ENCODE peak calls at places on chromosomes 13 and 19, in seven cellular contexts. One of them, this sample, is unnamed.

GRCh38 chr13:46171739-46172138 is 10.2 kb downstream of the LCP1 start:
- DNase-seq in kidney: no peak
- DNase-seq in neural progenitor cell: no peak
- DNase-seq in RWPE1: no peak
- DNase-seq in NCI-H1092: no peak
- DNase-seq in activated naive CD8-positive, alpha-beta T cell treated with anti-CD3 and anti-CD28 coated beads, Interleukin-2, amount 50 U/mL, for 24 hours: no peak
- DNase-seq in NCI-H1417: no peak
- DNase-seq in this sample: no peak

GRCh38 chr19:28971011-28971410 is 241.9 kb downstream of the UQCRFS1 start:
- DNase-seq in kidney: peak; percentile 87
- DNase-seq in neural progenitor cell: no peak
- DNase-seq in RWPE1: no peak
- DNase-seq in NCI-H1092: no peak
- DNase-seq in activated naive CD8-positive, alpha-beta T cell treated with anti-CD3 and anti-CD28 coated beads, Interleukin-2, amount 50 U/mL, for 24 hours: no peak
- DNase-seq in NCI-H1417: no peak
- DNase-seq in this sample: no peak

GRCh38 chr19:35708391-35708790 is 4.0 kb downstream of the ZBTB32 start:
- DNase-seq in kidney: no peak
- DNase-seq in neural progenitor cell: no peak
- DNase-seq in RWPE1: no peak
- DNase-seq in NCI-H1092: no peak
- DNase-seq in activated naive CD8-positive, alpha-beta T cell treated with anti-CD3 and anti-CD28 coated beads, Interleukin-2, amount 50 U/mL, for 24 hours: no peak
- DNase-seq in NCI-H1417: no peak
- DNase-seq in this sample: no peak

GRCh38 chr13:50678464-50679162 is 164.9 kb downstream of the DLEU7 start:
- DNase-seq in kidney: no peak
- DNase-seq in neural progenitor cell: no peak
- DNase-seq in RWPE1: no peak
- DNase-seq in NCI-H1092: no peak
- DNase-seq in activated naive CD8-positive, alpha-beta T cell treated with anti-CD3 and anti-CD28 coated beads, Interleukin-2, amount 50 U/mL, for 24 hours: no peak
- DNase-seq in NCI-H1417: no peak
- DNase-seq in this sample: no peak

GRCh38 chr19:38224014-38224862 is at the start of gene DPF1:
- DNase-seq in kidney: no peak
- DNase-seq in neural progenitor cell: peak; percentile 93
- DNase-seq in RWPE1: peak; percentile 90
- DNase-seq in NCI-H1092: peak; percentile 54
- DNase-seq in activated naive CD8-positive, alpha-beta T cell treated with anti-CD3 and anti-CD28 coated beads, Interleukin-2, amount 50 U/mL, for 24 hours: peak; percentile 70
- DNase-seq in NCI-H1417: peak; percentile 75
- DNase-seq in this sample: peak; percentile 61

GRCh38 chr13:22357132-22357531 is 686.3 kb downstream of the FGF9 start:
- DNase-seq in kidney: no peak
- DNase-seq in neural progenitor cell: no peak
- DNase-seq in RWPE1: no peak
- DNase-seq in NCI-H1092: no peak
- DNase-seq in activated naive CD8-positive, alpha-beta T cell treated with anti-CD3 and anti-CD28 coated beads, Interleukin-2, amount 50 U/mL, for 24 hours: no peak
- DNase-seq in NCI-H1417: no peak
- DNase-seq in this sample: no peak

GRCh38 chr19:18379803-18380747 is 5.9 kb upstream of the GDF15 start:
- DNase-seq in kidney: peak; percentile 89
- DNase-seq in neural progenitor cell: no peak
- DNase-seq in RWPE1: peak; percentile 50
- DNase-seq in NCI-H1092: no peak
- DNase-seq in activated naive CD8-positive, alpha-beta T cell treated with anti-CD3 and anti-CD28 coated beads, Interleukin-2, amount 50 U/mL, for 24 hours: no peak
- DNase-seq in NCI-H1417: no peak
- DNase-seq in this sample: peak; percentile 49

GRCh38 chr13:107185889-107186288 is 618.0 kb upstream of the ARGLU1 start:
- DNase-seq in kidney: no peak
- DNase-seq in neural progenitor cell: no peak
- DNase-seq in RWPE1: peak; percentile 27
- DNase-seq in NCI-H1092: no peak
- DNase-seq in activated naive CD8-positive, alpha-beta T cell treated with anti-CD3 and anti-CD28 coated beads, Interleukin-2, amount 50 U/mL, for 24 hours: no peak
- DNase-seq in NCI-H1417: no peak
- DNase-seq in this sample: no peak

GRCh38 chr19:7852851-7853759 is 21.1 kb downstream of the PRR36 start:
- DNase-seq in kidney: peak; percentile 94
- DNase-seq in neural progenitor cell: peak; percentile 91
- DNase-seq in RWPE1: peak; percentile 74
- DNase-seq in NCI-H1092: peak; percentile 65
- DNase-seq in activated naive CD8-positive, alpha-beta T cell treated with anti-CD3 and anti-CD28 coated beads, Interleukin-2, amount 50 U/mL, for 24 hours: peak; percentile 83
- DNase-seq in NCI-H1417: peak; percentile 94
- DNase-seq in this sample: peak; percentile 71

GRCh38 chr19:53183146-53183545 is 10.0 kb downstream of the ZNF665 start:
- DNase-seq in kidney: no peak
- DNase-seq in neural progenitor cell: no peak
- DNase-seq in RWPE1: no peak
- DNase-seq in NCI-H1092: no peak
- DNase-seq in activated naive CD8-positive, alpha-beta T cell treated with anti-CD3 and anti-CD28 coated beads, Interleukin-2, amount 50 U/mL, for 24 hours: no peak
- DNase-seq in NCI-H1417: no peak
- DNase-seq in this sample: no peak

GRCh38 chr13:85148009-85148408 is 651.2 kb downstream of the SLITRK6 start:
- DNase-seq in kidney: no peak
- DNase-seq in neural progenitor cell: peak; percentile 87
- DNase-seq in RWPE1: no peak
- DNase-seq in NCI-H1092: peak; percentile 93
- DNase-seq in activated naive CD8-positive, alpha-beta T cell treated with anti-CD3 and anti-CD28 coated beads, Interleukin-2, amount 50 U/mL, for 24 hours: no peak
- DNase-seq in NCI-H1417: no peak
- DNase-seq in this sample: peak; percentile 98

GRCh38 chr13:99431927-99432636 is 69.2 kb upstream of the TM9SF2 start:
- DNase-seq in kidney: no peak
- DNase-seq in neural progenitor cell: no peak
- DNase-seq in RWPE1: no peak
- DNase-seq in NCI-H1092: no peak
- DNase-seq in activated naive CD8-positive, alpha-beta T cell treated with anti-CD3 and anti-CD28 coated beads, Interleukin-2, amount 50 U/mL, for 24 hours: peak; percentile 45
- DNase-seq in NCI-H1417: no peak
- DNase-seq in this sample: no peak

GRCh38 chr19:36821758-36822157 is 16.4 kb downstream of the ZNF790 start:
- DNase-seq in kidney: no peak
- DNase-seq in neural progenitor cell: no peak
- DNase-seq in RWPE1: no peak
- DNase-seq in NCI-H1092: no peak
- DNase-seq in activated naive CD8-positive, alpha-beta T cell treated with anti-CD3 and anti-CD28 coated beads, Interleukin-2, amount 50 U/mL, for 24 hours: no peak
- DNase-seq in NCI-H1417: no peak
- DNase-seq in this sample: no peak

GRCh38 chr19:46408611-46409039 is 4.7 kb downstream of the CCDC8 start:
- DNase-seq in kidney: peak; percentile 93
- DNase-seq in neural progenitor cell: peak; percentile 44
- DNase-seq in RWPE1: no peak
- DNase-seq in NCI-H1092: no peak
- DNase-seq in activated naive CD8-positive, alpha-beta T cell treated with anti-CD3 and anti-CD28 coated beads, Interleukin-2, amount 50 U/mL, for 24 hours: no peak
- DNase-seq in NCI-H1417: no peak
- DNase-seq in this sample: no peak

GRCh38 chr13:40272776-40273139 is 393.7 kb downstream of the FOXO1 start:
- DNase-seq in kidney: no peak
- DNase-seq in neural progenitor cell: no peak
- DNase-seq in RWPE1: peak; percentile 34
- DNase-seq in NCI-H1092: no peak
- DNase-seq in activated naive CD8-positive, alpha-beta T cell treated with anti-CD3 and anti-CD28 coated beads, Interleukin-2, amount 50 U/mL, for 24 hours: no peak
- DNase-seq in NCI-H1417: no peak
- DNase-seq in this sample: no peak

GRCh38 chr19:38932425-38933179 is 1.9 kb downstream of the MRPS12 start:
- DNase-seq in kidney: peak; percentile 78
- DNase-seq in neural progenitor cell: peak; percentile 62
- DNase-seq in RWPE1: no peak
- DNase-seq in NCI-H1092: no peak
- DNase-seq in activated naive CD8-positive, alpha-beta T cell treated with anti-CD3 and anti-CD28 coated beads, Interleukin-2, amount 50 U/mL, for 24 hours: peak; percentile 51
- DNase-seq in NCI-H1417: no peak
- DNase-seq in this sample: no peak